ENCODE peak calls at places on chromosomes 11 and 22, in six cellular contexts. J is Right ventricle myocardium superior, S is hepatic stellate cell, L is NCI-H774, C is AML-193, Z is anterior cingulate cortex. W is an unnamed sample.

GRCh38 chr11:368414-369335 is 624 bp upstream of the B4GALNT4 start:
- DNase-seq in J (peak; percentile 40), S (peak; percentile 67), L (no peak), C (no peak), Z (no peak), W (no peak)

GRCh38 chr22:46003271-46004091 is 26.5 kb upstream of the WNT7B start:
- DNase-seq in J (peak; percentile 50), S (peak; percentile 83), L (no peak), C (no peak), Z (no peak), W (no peak)

GRCh38 chr22:41830174-41830573 is 2.7 kb upstream of the SREBF2 start:
- DNase-seq in J (no peak), S (no peak), L (no peak), C (no peak), Z (no peak), W (no peak)

GRCh38 chr22:38412435-38413084 is 42.4 kb downstream of the KCNJ4 start:
- DNase-seq in J (peak; percentile 45), S (peak; percentile 60), L (no peak), C (no peak), Z (no peak), W (peak; percentile 57)

GRCh38 chr11:116853461-116854073 is 16.1 kb upstream of the APOA1 start:
- DNase-seq in J (no peak), S (peak; percentile 90), L (no peak), C (peak; percentile 94), Z (no peak), W (no peak)

GRCh38 chr22:34878996-34879395 is 187.0 kb upstream of the ISX start:
- DNase-seq in J (no peak), S (no peak), L (no peak), C (no peak), Z (no peak), W (no peak)

GRCh38 chr11:2569321-2569721 is 124.5 kb downstream of the KCNQ1 start:
- DNase-seq in J (peak; percentile 31), S (no peak), L (no peak), C (no peak), Z (no peak), W (no peak)

GRCh38 chr11:65588199-65589054 is 7.2 kb downstream of the KCNK7 start:
- DNase-seq in J (peak; percentile 76), S (peak; percentile 72), L (peak; percentile 2), C (peak; percentile 66), Z (no peak), W (no peak)

GRCh38 chr11:72652871-72653615 is 21.2 kb downstream of the PDE2A start:
- DNase-seq in J (no peak), S (no peak), L (peak; percentile 65), C (no peak), Z (no peak), W (no peak)

GRCh38 chr11:125315088-125315740 is 150.7 kb downstream of the PKNOX2 start:
- DNase-seq in J (peak; percentile 74), S (no peak), L (peak; percentile 22), C (no peak), Z (no peak), W (no peak)

GRCh38 chr22:39997939-39998726 is 3.4 kb downstream of the FAM83F start:
- DNase-seq in J (peak; percentile 66), S (no peak), L (peak; percentile 16), C (no peak), Z (no peak), W (no peak)

GRCh38 chr11:103735497-103736032 is 300.9 kb upstream of the DDI1 start:
- DNase-seq in J (no peak), S (no peak), L (no peak), C (no peak), Z (no peak), W (no peak)

GRCh38 chr11:10858505-10859360 is 880 bp upstream of the ZBED5 start:
- DNase-seq in J (peak; percentile 85), S (peak; percentile 33), L (no peak), C (peak; percentile 40), Z (peak; percentile 71), W (peak; percentile 93)

GRCh38 chr22:48957987-48958321 is 869.7 kb downstream of the BRD1 start:
- DNase-seq in J (no peak), S (no peak), L (no peak), C (no peak), Z (no peak), W (peak; percentile 88)

GRCh38 chr22:19139001-19139356 is 5.5 kb downstream of the ESS2 start:
- DNase-seq in J (no peak), S (no peak), L (no peak), C (no peak), Z (no peak), W (no peak)

GRCh38 chr11:86196291-86196690 is 48.3 kb upstream of the EED start:
- DNase-seq in J (no peak), S (no peak), L (no peak), C (no peak), Z (no peak), W (no peak)

GRCh38 chr11:116311141-116311540 is 461.6 kb downstream of the BUD13 start:
- DNase-seq in J (no peak), S (no peak), L (peak; percentile 73), C (no peak), Z (no peak), W (peak; percentile 72)

GRCh38 chr11:74157169-74157568 is 13.6 kb downstream of the C2CD3 start:
- DNase-seq in J (no peak), S (no peak), L (no peak), C (no peak), Z (no peak), W (no peak)

W was measured in esophagus muscularis mucosa.